ENCODE peak calls at places on chromosomes 3 and 15, in eight cellular contexts. J is bronchial epithelial cell, W is B cell, P is activated B cell treated with CpG ODN at 0.5 μM for 24 hours, A is neural crest cell, C is psoas muscle, H is endothelial cell, O is H1. D is an unnamed sample.

GRCh38 chr3:194565597-194566190 is 67.5 kb downstream of the TMEM44 start:
- DNase-seq in J (no peak), W (no peak), P (no peak), A (no peak), C (no peak), H (no peak), O (no peak), D (no peak)

GRCh38 chr3:153746211-153746610 is 375.0 kb upstream of the ARHGEF26 start:
- DNase-seq in J (no peak), W (no peak), P (no peak), A (no peak), C (no peak), H (no peak), O (no peak), D (no peak)

GRCh38 chr15:77032647-77033416 is 37.9 kb downstream of the PSTPIP1 start:
- DNase-seq in J (no peak), W (peak; percentile 10), P (no peak), A (peak; percentile 2), C (no peak), H (no peak), O (peak; percentile 47), D (peak; percentile 19)

GRCh38 chr3:138271189-138271794 is 58.4 kb downstream of the NME9 start:
- DNase-seq in J (no peak), W (no peak), P (no peak), A (no peak), C (no peak), H (no peak), O (no peak), D (peak; percentile 25)

GRCh38 chr3:159928071-159928491 is 60.6 kb upstream of the IL12A start:
- DNase-seq in J (peak; percentile 45), W (no peak), P (no peak), A (no peak), C (no peak), H (no peak), O (no peak), D (no peak)

GRCh38 chr3:101268987-101269386 is 51.4 kb downstream of the IMPG2 start:
- DNase-seq in J (no peak), W (no peak), P (no peak), A (no peak), C (no peak), H (no peak), O (no peak), D (no peak)

GRCh38 chr15:64045774-64046346 is 425 bp downstream of the DAPK2 start:
- DNase-seq in J (no peak), W (peak; percentile 54), P (peak; percentile 33), A (peak; percentile 35), C (peak; percentile 37), H (no peak), O (peak; percentile 67), D (no peak)

GRCh38 chr15:90294601-90295269 is 29.3 kb downstream of the NGRN start:
- DNase-seq in J (no peak), W (no peak), P (no peak), A (no peak), C (no peak), H (no peak), O (no peak), D (no peak)

GRCh38 chr15:60801336-60801735 is 322.4 kb upstream of the ICE2 start:
- DNase-seq in J (no peak), W (no peak), P (no peak), A (no peak), C (no peak), H (no peak), O (no peak), D (no peak)

GRCh38 chr3:137771401-137772230 is 7.5 kb downstream of the SOX14 start:
- DNase-seq in J (no peak), W (no peak), P (no peak), A (peak; percentile 23), C (no peak), H (peak; percentile 62), O (peak; percentile 65), D (peak; percentile 23)

GRCh38 chr3:20060924-20061323 is 20.7 kb downstream of the KAT2B start:
- DNase-seq in J (peak; percentile 86), W (no peak), P (no peak), A (no peak), C (no peak), H (no peak), O (no peak), D (no peak)

GRCh38 chr3:72889310-72890165 is 1.7 kb downstream of the GXYLT2 start:
- DNase-seq in J (no peak), W (no peak), P (no peak), A (no peak), C (no peak), H (no peak), O (no peak), D (no peak)

GRCh38 chr3:184236033-184236410 is 6.6 kb downstream of the VWA5B2 start:
- DNase-seq in J (no peak), W (no peak), P (no peak), A (no peak), C (no peak), H (no peak), O (no peak), D (no peak)

GRCh38 chr3:184234224-184234623 is 4.8 kb downstream of the VWA5B2 start:
- DNase-seq in J (peak; percentile 92), W (no peak), P (no peak), A (no peak), C (peak; percentile 69), H (no peak), O (no peak), D (no peak)

GRCh38 chr3:184236636-184237035 is 7.3 kb downstream of the VWA5B2 start:
- DNase-seq in J (no peak), W (no peak), P (no peak), A (no peak), C (no peak), H (no peak), O (no peak), D (no peak)

GRCh38 chr3:184234671-184235380 is 5.4 kb downstream of the VWA5B2 start:
- DNase-seq in J (no peak), W (no peak), P (no peak), A (no peak), C (no peak), H (no peak), O (no peak), D (no peak)

DNA sequence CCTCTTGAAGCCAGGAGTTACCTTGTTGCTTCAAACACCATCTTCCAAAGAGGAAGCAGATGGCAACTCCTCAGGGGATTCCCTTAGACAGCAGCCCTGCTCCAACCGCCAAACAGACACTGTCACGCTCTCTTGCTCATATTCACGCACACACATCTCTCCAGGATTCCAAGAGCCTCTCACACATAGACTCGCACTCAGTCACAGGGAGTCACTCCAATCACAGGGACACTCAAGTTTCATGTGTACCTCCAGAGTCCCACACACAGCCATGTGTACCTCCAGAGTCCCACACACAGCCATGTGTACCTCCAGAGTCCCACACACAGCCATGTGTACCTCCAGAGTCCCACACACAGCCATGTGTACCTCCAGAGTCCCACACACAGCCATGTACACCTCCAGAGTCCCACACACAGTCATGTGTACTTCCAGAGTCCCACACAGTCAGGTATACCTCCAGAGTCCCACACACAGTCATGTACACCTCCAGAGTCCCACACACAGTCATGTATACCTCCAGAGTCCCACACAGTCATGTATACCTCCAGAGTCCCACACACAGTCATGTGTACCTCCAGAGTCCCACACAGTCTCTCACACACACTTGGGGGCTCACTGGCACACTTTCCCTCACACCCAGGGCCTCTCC is 6.1 kb downstream of the VWA5B2 start:
- DNase-seq in J (no peak), W (no peak), P (no peak), A (no peak), C (no peak), H (no peak), O (no peak), D (no peak)
- TF ChIP-seq CTCF in J (no peak), W (no peak), P (no peak), A (no peak), C (no peak), H (no peak), O (no peak), D (no peak)

GRCh38 chr3:10824468-10824867 is 8.4 kb downstream of the SLC6A11 start:
- DNase-seq in J (no peak), W (no peak), P (no peak), A (no peak), C (no peak), H (no peak), O (no peak), D (no peak)

GRCh38 chr3:10822708-10823515 is 6.9 kb downstream of the SLC6A11 start:
- DNase-seq in J (no peak), W (no peak), P (no peak), A (no peak), C (no peak), H (no peak), O (no peak), D (no peak)

GRCh38 chr3:10817506-10817905 is 1.5 kb downstream of the SLC6A11 start:
- DNase-seq in J (no peak), W (no peak), P (no peak), A (no peak), C (no peak), H (no peak), O (no peak), D (no peak)

GRCh38 chr3:10823516-10823818 is 7.4 kb downstream of the SLC6A11 start:
- DNase-seq in J (no peak), W (no peak), P (no peak), A (no peak), C (no peak), H (no peak), O (no peak), D (no peak)

DNA sequence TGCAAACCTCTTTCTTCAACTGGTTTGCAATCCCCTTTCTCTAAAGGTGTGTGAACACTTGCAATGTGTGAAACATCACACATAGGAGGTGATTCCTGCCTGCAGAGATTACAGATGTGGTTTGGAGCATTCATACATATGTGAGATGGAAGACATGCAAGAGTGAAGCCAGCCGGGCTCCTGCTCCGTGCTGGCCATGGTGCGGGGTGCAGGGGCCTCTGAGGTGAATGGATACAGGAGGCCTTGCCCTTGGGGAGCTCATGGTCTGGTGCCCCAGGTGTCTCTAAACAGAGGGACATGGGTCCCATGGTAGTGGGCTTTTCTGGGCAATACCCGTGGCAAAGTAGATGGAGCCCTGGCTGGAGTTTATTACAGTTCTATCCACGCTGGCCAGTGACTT is 6.0 kb downstream of the SLC6A11 start:
- DNase-seq in J (no peak), W (no peak), P (no peak), A (no peak), C (no peak), H (no peak), O (no peak), D (no peak)
- TF ChIP-seq CTCF in J (no peak), W (no peak), P (no peak), A (no peak), C (no peak), H (no peak), O (no peak), D (no peak)

GRCh38 chr3:49937081-49937480 is 2.9 kb upstream of the RBM6 start:
- DNase-seq in J (no peak), W (no peak), P (no peak), A (no peak), C (no peak), H (no peak), O (no peak), D (no peak)

GRCh38 chr3:49940667-49941249 is 808 bp downstream of the RBM6 start:
- DNase-seq in J (no peak), W (no peak), P (no peak), A (no peak), C (no peak), H (no peak), O (no peak), D (no peak)

GRCh38 chr3:49939858-49940666 is at the start of gene RBM6:
- DNase-seq in J (peak; percentile 88), W (peak; percentile 97), P (peak; percentile 89), A (peak; percentile 90), C (peak; percentile 99), H (peak; percentile 94), O (peak; percentile 92), D (peak; percentile 98)
- TF ChIP-seq CTCF in J (no peak), W (no peak), P (no peak), A (no peak), C (no peak), H (no peak), O (no peak), D (no peak)

GRCh38 chr15:62482715-62483429 is 317.8 kb upstream of the C2CD4B start:
- DNase-seq in J (peak; percentile 12), W (no peak), P (peak; percentile 17), A (peak; percentile 22), C (no peak), H (peak; percentile 55), O (peak; percentile 75), D (peak; percentile 73)
- TF ChIP-seq CTCF in J (peak; percentile 23), W (no peak), P (no peak), A (peak; percentile 21), C (no peak), H (peak; percentile 18), O (peak; percentile 93), D (peak; percentile 27)